ENCODE peak calls at places on chromosomes 12 and 14, in four cellular contexts. Z is ovary, G is uterus, U is HCT116. S is an unnamed sample.

GRCh38 chr12:11768233-11768965 is 118.9 kb downstream of the ETV6 start:
- DNase-seq in Z (no peak), G (no peak), U (no peak), S (no peak)

GRCh38 chr12:22415342-22416309 is 81.1 kb upstream of the ST8SIA1 start:
- DNase-seq in G (no peak), U (no peak), Z (no peak), S (no peak)

GRCh38 chr12:70645494-70646317 is 8.5 kb upstream of the PTPRB start:
- DNase-seq in Z (peak), G (peak), U (peak), S (peak)

GRCh38 chr14:95833429-95833828 is 43.2 kb upstream of the TUNAR start:
- DNase-seq in U (no peak), G (no peak), Z (no peak), S (no peak)

GRCh38 chr14:24136684-24137528 is 912 bp downstream of the PSME1 start:
- DNase-seq in Z (no peak), G (no peak), U (no peak), S (no peak)

GRCh38 chr12:22856120-22856699 is 231.2 kb downstream of the ETNK1 start:
- DNase-seq in G (no peak), U (peak), Z (no peak), S (peak)

GRCh38 chr12:62971769-62972525 is 37.0 kb upstream of the PPM1H start:
- DNase-seq in Z (no peak), U (no peak), G (no peak), S (no peak)

GRCh38 chr12:1534708-1535107 is 59.7 kb downstream of the FBXL14 start:
- DNase-seq in U (no peak), G (no peak), Z (no peak), S (no peak)

GRCh38 chr14:72404998-72405397 is 472.8 kb downstream of the RGS6 start:
- DNase-seq in U (no peak), Z (no peak), G (no peak), S (no peak)

GRCh38 chr14:29458547-29458946 is 469.1 kb downstream of the PRKD1 start:
- DNase-seq in G (no peak), Z (no peak), U (no peak), S (no peak)

GRCh38 chr12:1544991-1545700 is 49.2 kb downstream of the FBXL14 start:
- DNase-seq in Z (no peak), G (no peak), U (peak), S (no peak)

GRCh38 chr14:95034806-95035205 is 122.5 kb downstream of the DICER1 start:
- DNase-seq in G (no peak), U (no peak), Z (no peak), S (no peak)

GRCh38 chr12:104788848-104789271 is 169.2 kb downstream of the SLC41A2 start:
- DNase-seq in U (no peak), G (no peak), Z (no peak), S (no peak)

GRCh38 chr12:117603316-117604113 is 242.1 kb upstream of the NOS1 start:
- DNase-seq in G (no peak), Z (no peak), U (no peak), S (no peak)

GRCh38 chr12:103813426-103813825 is 27.6 kb downstream of the NT5DC3 start:
- DNase-seq in Z (no peak), U (no peak), G (no peak), S (no peak)

GRCh38 chr12:18576104-18576622 is 161.6 kb downstream of the PLCZ1 start:
- DNase-seq in G (no peak), U (no peak), Z (no peak), S (no peak)

GRCh38 chr12:88206636-88207035 is 64.5 kb downstream of the TMTC3 start:
- DNase-seq in G (peak), U (no peak), Z (no peak), S (no peak)

GRCh38 chr12:4643747-4644146 is 5.1 kb downstream of the AKAP3 start:
- DNase-seq in U (no peak), G (no peak), Z (no peak), S (no peak)

GRCh38 chr14:35879654-35880249 is 53.6 kb downstream of the BRMS1L start:
- DNase-seq in Z (no peak), U (peak), G (no peak), S (no peak)

GRCh38 chr12:120718055-120718454 is 7.6 kb upstream of the ACADS start:
- DNase-seq in G (no peak), Z (no peak), U (no peak), S (no peak)

GRCh38 chr12:111596985-111597730 is 2.0 kb downstream of the ATXN2 start:
- DNase-seq in G (peak), Z (peak), U (peak), S (peak)
- TF ChIP-seq POLR2A in G (no peak), Z (no peak), U (no peak), S (no peak)

GRCh38 chr14:63860146-63860545 is 7.3 kb downstream of the SYNE2 start:
- DNase-seq in Z (no peak), G (no peak), U (no peak), S (no peak)

GRCh38 chr14:63857467-63858030 is 4.7 kb downstream of the SYNE2 start:
- DNase-seq in U (no peak), Z (no peak), G (no peak), S (no peak)

DNA sequence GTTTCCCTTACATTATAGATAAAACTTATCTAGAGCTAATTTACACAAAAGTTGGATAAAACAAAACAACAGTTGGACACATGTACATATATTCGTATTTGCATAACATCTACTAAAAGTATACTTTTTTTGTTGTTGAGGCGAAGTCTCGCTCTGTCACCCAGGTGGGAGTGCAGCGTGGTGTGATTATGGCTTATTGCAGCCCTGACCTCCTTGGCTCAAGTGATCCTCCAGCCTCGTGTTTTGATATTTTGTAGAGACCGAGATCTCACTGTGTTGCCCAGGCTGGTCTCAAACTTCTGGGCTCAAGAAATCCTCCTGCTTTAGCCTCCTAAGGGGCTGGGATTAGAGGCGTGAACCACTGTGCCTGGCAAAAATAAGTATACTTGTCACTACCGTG is 9.4 kb downstream of the SYNE2 start:
- DNase-seq in Z (no peak), U (no peak), G (no peak), S (no peak)
- TF ChIP-seq POLR2A in Z (no peak), U (no peak), G (no peak), S (no peak)

DNA sequence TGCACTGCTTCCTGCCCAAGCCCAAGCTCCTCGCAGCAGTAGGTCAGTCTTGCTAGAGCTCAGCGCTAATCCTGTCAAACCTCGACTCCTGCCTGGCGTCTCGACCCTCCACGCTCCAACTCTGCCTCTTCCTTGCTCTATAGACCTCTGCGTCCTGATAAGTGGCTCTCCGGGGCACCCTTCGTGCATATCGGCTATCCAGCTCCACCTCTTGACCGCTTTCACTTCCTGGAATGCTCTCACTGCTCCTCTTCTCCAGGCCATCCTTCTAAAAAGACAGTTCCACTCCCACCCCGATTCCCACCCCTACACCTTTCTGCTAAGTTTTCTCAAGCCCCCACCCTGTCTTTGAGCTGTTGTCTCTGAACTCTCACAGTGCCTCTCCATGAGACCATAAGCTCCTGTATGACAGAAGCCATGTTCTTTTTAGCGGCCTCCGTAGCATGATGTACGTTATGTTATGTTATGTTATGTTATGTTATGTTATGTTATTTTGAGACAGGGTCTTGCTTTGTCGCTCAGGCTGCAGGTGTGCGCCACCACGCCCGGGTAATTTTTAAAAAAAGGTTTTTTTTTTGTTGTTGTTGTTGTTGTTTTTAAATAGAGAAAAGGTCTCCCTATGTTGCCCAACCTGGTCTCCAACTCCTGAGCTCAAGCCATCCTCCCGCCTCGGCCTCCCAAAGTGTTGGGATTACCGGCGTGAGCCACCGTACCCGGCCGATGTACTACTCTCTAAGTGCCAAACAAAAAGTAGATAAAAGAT is 601 bp downstream of the COX14 start:
- DNase-seq in U (no peak), Z (no peak), G (no peak), S (no peak)
- TF ChIP-seq POLR2A in U (no peak), Z (no peak), G (no peak), S (no peak)

GRCh38 chr12:95940514-95940913 is 1.9 kb downstream of the CCDC38 start:
- DNase-seq in Z (no peak), U (no peak), G (no peak), S (no peak)

GRCh38 chr12:95942532-95943230 is at the start of gene CCDC38:
- DNase-seq in G (peak), U (peak), Z (peak), S (peak)

GRCh38 chr12:95942106-95942531 is 295 bp downstream of the CCDC38 start:
- DNase-seq in U (no peak), Z (no peak), G (no peak), S (no peak)

GRCh38 chr12:95944108-95944704 is 1.1 kb downstream of the AMDHD1 start:
- DNase-seq in U (no peak), Z (no peak), G (no peak), S (no peak)

GRCh38 chr12:95943231-95943842 is at the start of gene AMDHD1:
- DNase-seq in Z (no peak), G (peak), U (peak), S (peak)
- TF ChIP-seq POLR2A in Z (no peak), G (no peak), U (no peak), S (peak)

GRCh38 chr14:105300542-105301102 is at the start of gene BRF1:
- DNase-seq in Z (peak), G (peak), U (peak), S (peak)

GRCh38 chr14:105299654-105300541 is 903 bp downstream of the BRF1 start:
- DNase-seq in G (no peak), Z (peak), U (no peak), S (no peak)

GRCh38 chr14:105304565-105304964 is 3.8 kb upstream of the BRF1 start:
- DNase-seq in G (no peak), U (no peak), Z (no peak), S (no peak)

GRCh38 chr14:105303949-105304348 is 3.1 kb upstream of the BRF1 start:
- DNase-seq in G (no peak), Z (no peak), U (peak), S (no peak)

GRCh38 chr14:105301103-105301914 is 508 bp upstream of the BRF1 start:
- DNase-seq in G (peak), U (peak), Z (peak), S (peak)
- TF ChIP-seq POLR2A in G (peak), U (no peak), Z (peak), S (peak)

DNA sequence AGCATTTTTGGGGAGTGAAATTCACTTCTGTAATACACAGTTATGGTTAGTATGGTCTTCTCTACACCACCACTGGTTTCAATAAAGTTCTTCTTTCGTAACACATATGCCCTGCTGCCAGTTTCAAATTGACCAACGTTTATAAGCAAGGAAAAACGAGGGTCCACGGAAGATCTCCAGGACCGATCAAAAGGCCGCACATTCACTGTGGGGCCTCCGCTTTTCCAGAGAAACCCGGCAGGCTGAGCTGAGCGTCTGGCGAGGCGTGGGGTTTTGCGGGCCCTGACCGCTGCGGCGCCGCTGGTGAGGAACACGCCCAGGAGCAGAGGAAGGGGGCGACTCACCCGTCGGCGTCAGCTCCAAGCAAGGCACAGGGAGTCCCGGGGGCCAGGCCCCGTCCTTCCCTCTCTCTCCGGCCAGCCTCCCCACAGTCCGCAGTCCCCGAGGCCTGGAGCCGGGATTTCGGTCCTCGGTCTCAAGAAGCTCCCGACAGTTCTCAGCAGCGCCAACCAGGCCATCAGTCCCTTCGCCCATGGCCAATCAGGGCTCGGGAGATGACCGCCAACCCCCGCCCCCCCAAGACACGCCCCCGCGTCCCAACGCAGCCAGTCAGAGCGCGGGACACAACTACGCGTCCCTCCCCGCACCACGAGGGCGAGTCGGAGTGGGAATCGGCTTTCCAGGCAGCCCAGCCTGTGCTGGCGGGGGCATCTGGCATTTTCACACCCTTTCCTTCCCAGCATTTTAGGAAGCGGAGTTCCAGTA is at the start of gene MTERF2:
- DNase-seq in G (peak), U (peak), Z (peak), S (peak)
- TF ChIP-seq POLR2A in G (peak), U (no peak), Z (peak), S (peak)

DNA sequence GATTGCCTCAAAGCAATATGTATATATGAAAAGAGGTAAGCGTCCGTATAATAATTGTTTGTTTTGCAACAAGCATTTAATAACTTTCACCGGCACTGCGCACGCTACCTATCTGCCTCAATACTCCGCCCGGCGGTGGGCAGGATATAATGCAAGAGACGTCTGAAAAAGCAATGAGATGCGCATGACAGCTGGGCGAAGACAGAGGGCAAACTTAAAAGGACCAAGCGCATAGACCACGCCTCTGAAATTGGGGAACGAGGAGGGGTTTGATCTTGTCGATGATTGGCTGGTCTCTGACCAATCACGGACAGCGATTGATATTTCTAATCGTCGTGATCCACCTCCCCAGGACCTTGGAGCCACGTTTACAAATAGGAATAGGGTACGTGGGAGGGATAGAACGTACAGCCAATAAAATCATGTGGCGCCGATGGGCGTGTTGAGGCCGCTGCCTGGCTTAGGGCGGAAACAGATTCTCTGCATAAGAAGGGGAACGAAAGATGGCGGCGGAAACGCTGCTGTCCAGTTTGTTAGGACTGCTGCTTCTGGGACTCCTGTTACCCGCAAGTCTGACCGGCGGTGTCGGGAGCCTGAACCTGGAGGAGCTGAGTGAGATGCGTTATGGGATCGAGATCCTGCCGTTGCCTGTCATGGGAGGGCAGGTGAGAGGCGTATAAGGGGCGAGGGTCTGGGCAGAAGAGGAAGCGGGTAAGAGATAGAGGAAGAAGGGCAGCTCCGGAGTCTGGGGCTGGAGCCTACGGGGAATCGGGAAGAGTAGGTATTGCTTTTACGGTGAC is at the start of gene OS9:
- DNase-seq in Z (peak), G (peak), U (peak), S (peak)
- TF ChIP-seq POLR2A in Z (peak), G (peak), U (peak), S (peak)

GRCh38 chr12:108565976-108566375 is 3.6 kb downstream of the ISCU start:
- DNase-seq in U (peak), Z (peak), G (peak), S (peak)

GRCh38 chr12:108566452-108566851 is 4.1 kb downstream of the ISCU start:
- DNase-seq in U (no peak), G (no peak), Z (no peak), S (no peak)

GRCh38 chr12:108568653-108569154 is 6.3 kb downstream of the ISCU start:
- DNase-seq in G (no peak), Z (no peak), U (no peak), S (no peak)

GRCh38 chr12:108567974-108568652 is 5.7 kb downstream of the ISCU start:
- DNase-seq in U (no peak), Z (no peak), G (no peak), S (no peak)

DNA sequence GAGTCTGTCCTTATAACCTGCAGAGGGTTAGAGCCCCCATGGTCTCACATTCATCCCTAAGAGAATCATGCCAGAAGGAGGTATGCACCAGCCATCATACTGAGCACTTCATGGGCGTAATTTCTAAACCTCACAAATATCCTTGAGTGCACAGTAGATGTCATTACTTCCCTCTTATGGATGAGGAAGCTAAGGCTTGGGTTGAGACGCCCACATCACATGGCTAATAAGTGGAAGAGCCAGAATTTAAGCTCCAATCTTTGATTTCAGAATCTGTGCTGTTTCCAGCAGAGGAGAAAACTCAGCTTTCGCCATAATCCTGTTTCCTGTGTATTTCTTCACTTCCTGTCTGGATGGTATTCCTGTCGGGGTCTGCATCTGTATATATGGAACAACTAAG is 5.0 kb downstream of the ISCU start:
- DNase-seq in Z (no peak), G (no peak), U (no peak), S (no peak)
- TF ChIP-seq POLR2A in Z (no peak), G (no peak), U (no peak), S (no peak)

S was measured in H54.